ENCODE peak calls at places on chromosomes 2 and 18, in five cellular contexts. One of them, this sample, is unnamed.

GRCh38 chr2:196801986-196802385 is 2.5 kb upstream of the GTF3C3 start:
- DNase-seq in A549: no peak
- DNase-seq in GM12865: no peak
- DNase-seq in right lobe of liver: no peak
- DNase-seq in adrenal gland: no peak
- DNase-seq in this sample: no peak

GRCh38 chr2:229553091-229553490 is 161.3 kb downstream of the DNER start:
- DNase-seq in GM12865: no peak
- DNase-seq in adrenal gland: no peak
- DNase-seq in right lobe of liver: no peak
- DNase-seq in A549: no peak
- DNase-seq in this sample: no peak

GRCh38 chr2:177433402-177433801 is 40.8 kb downstream of the AGPS start:
- DNase-seq in A549: no peak
- DNase-seq in GM12865: no peak
- DNase-seq in right lobe of liver: no peak
- DNase-seq in adrenal gland: no peak
- DNase-seq in this sample: no peak

GRCh38 chr18:32271649-32272324 is 81.9 kb downstream of the MEP1B start:
- DNase-seq in right lobe of liver: peak
- DNase-seq in A549: peak
- DNase-seq in adrenal gland: no peak
- DNase-seq in GM12865: peak
- DNase-seq in this sample: peak

GRCh38 chr2:176653856-176654443 is 384.7 kb downstream of the MTX2 start:
- DNase-seq in A549: peak
- DNase-seq in GM12865: peak
- DNase-seq in adrenal gland: peak
- DNase-seq in right lobe of liver: peak
- DNase-seq in this sample: peak

GRCh38 chr2:170817247-170817998 is 736 bp downstream of the GAD1 start:
- DNase-seq in right lobe of liver: no peak
- DNase-seq in adrenal gland: no peak
- DNase-seq in GM12865: peak
- DNase-seq in A549: no peak
- DNase-seq in this sample: no peak

GRCh38 chr2:18752667-18753422 is 163.5 kb upstream of the NT5C1B start:
- DNase-seq in right lobe of liver: no peak
- DNase-seq in GM12865: peak
- DNase-seq in adrenal gland: no peak
- DNase-seq in A549: no peak
- DNase-seq in this sample: no peak

GRCh38 chr2:72915907-72916742 is 1.2 kb upstream of the EMX1 start:
- DNase-seq in right lobe of liver: peak
- DNase-seq in A549: peak
- DNase-seq in GM12865: peak
- DNase-seq in adrenal gland: peak
- DNase-seq in this sample: peak

GRCh38 chr2:20443276-20443920 is 3.5 kb upstream of the RHOB start:
- DNase-seq in adrenal gland: peak
- DNase-seq in right lobe of liver: peak
- DNase-seq in GM12865: peak
- DNase-seq in A549: no peak
- DNase-seq in this sample: no peak

GRCh38 chr2:62038980-62039771 is 133.7 kb downstream of the COMMD1 start:
- DNase-seq in adrenal gland: no peak
- DNase-seq in right lobe of liver: no peak
- DNase-seq in A549: no peak
- DNase-seq in GM12865: peak
- DNase-seq in this sample: no peak

GRCh38 chr2:25362564-25363145 is 20.9 kb upstream of the DNMT3A start:
- DNase-seq in adrenal gland: peak
- DNase-seq in A549: no peak
- DNase-seq in right lobe of liver: no peak
- DNase-seq in GM12865: peak
- DNase-seq in this sample: no peak

GRCh38 chr18:58554404-58554803 is 74.5 kb downstream of the ALPK2 start:
- DNase-seq in right lobe of liver: no peak
- DNase-seq in A549: no peak
- DNase-seq in GM12865: no peak
- DNase-seq in adrenal gland: no peak
- DNase-seq in this sample: no peak

GRCh38 chr2:145323512-145323911 is 803.6 kb upstream of the ZEB2 start:
- DNase-seq in adrenal gland: no peak
- DNase-seq in GM12865: no peak
- DNase-seq in right lobe of liver: no peak
- DNase-seq in A549: no peak
- DNase-seq in this sample: no peak

GRCh38 chr2:217521820-217522219 is 481.0 kb downstream of the TNS1 start:
- DNase-seq in GM12865: no peak
- DNase-seq in A549: no peak
- DNase-seq in right lobe of liver: no peak
- DNase-seq in adrenal gland: no peak
- DNase-seq in this sample: no peak

GRCh38 chr2:57906152-57906732 is 140.4 kb upstream of the VRK2 start:
- DNase-seq in GM12865: peak
- DNase-seq in right lobe of liver: no peak
- DNase-seq in A549: peak
- DNase-seq in adrenal gland: no peak
- DNase-seq in this sample: no peak

GRCh38 chr2:232477751-232478510 is 9.7 kb downstream of the ECEL1 start:
- DNase-seq in A549: no peak
- DNase-seq in right lobe of liver: no peak
- DNase-seq in GM12865: no peak
- DNase-seq in adrenal gland: no peak
- DNase-seq in this sample: no peak

GRCh38 chr2:175010848-175011254 is 5.7 kb upstream of the CHN1 start:
- DNase-seq in GM12865: no peak
- DNase-seq in right lobe of liver: no peak
- DNase-seq in A549: no peak
- DNase-seq in adrenal gland: no peak
- DNase-seq in this sample: no peak

GRCh38 chr18:60910534-60910933 is 422.7 kb upstream of the CDH20 start:
- DNase-seq in adrenal gland: no peak
- DNase-seq in GM12865: no peak
- DNase-seq in A549: no peak
- DNase-seq in right lobe of liver: no peak
- DNase-seq in this sample: no peak

GRCh38 chr2:166092889-166093288 is 34.9 kb downstream of the SCN1A start:
- DNase-seq in GM12865: no peak
- DNase-seq in right lobe of liver: no peak
- DNase-seq in A549: no peak
- DNase-seq in adrenal gland: no peak
- DNase-seq in this sample: no peak

GRCh38 chr2:239319261-239319661 is 81.6 kb downstream of the HDAC4 start:
- DNase-seq in right lobe of liver: peak
- DNase-seq in GM12865: no peak
- DNase-seq in A549: no peak
- DNase-seq in adrenal gland: peak
- DNase-seq in this sample: no peak

GRCh38 chr2:21118302-21118920 is 5.4 kb upstream of the TDRD15 start:
- DNase-seq in GM12865: peak
- DNase-seq in A549: peak
- DNase-seq in adrenal gland: peak
- DNase-seq in right lobe of liver: no peak
- DNase-seq in this sample: no peak

GRCh38 chr2:64338910-64339500 is 115.0 kb upstream of the LGALSL start:
- DNase-seq in GM12865: peak
- DNase-seq in right lobe of liver: peak
- DNase-seq in adrenal gland: peak
- DNase-seq in A549: no peak
- DNase-seq in this sample: no peak

GRCh38 chr2:54454922-54455583 is 1.1 kb upstream of the SPTBN1 start:
- DNase-seq in right lobe of liver: peak
- DNase-seq in A549: no peak
- DNase-seq in GM12865: no peak
- DNase-seq in adrenal gland: peak
- DNase-seq in this sample: peak

GRCh38 chr18:3485153-3486149 is 35.5 kb downstream of the TGIF1 start:
- DNase-seq in A549: no peak
- DNase-seq in right lobe of liver: no peak
- DNase-seq in GM12865: peak
- DNase-seq in adrenal gland: no peak
- DNase-seq in this sample: no peak

GRCh38 chr18:63648241-63648640 is 4.2 kb upstream of the SERPINB4 start:
- DNase-seq in A549: no peak
- DNase-seq in adrenal gland: no peak
- DNase-seq in GM12865: no peak
- DNase-seq in right lobe of liver: no peak
- DNase-seq in this sample: no peak

GRCh38 chr2:122062506-122062905 is 307.1 kb downstream of the TSN start:
- DNase-seq in adrenal gland: no peak
- DNase-seq in right lobe of liver: no peak
- DNase-seq in A549: no peak
- DNase-seq in GM12865: no peak
- DNase-seq in this sample: no peak

This sample was measured in prostate gland.